ENCODE peak calls at places on chromosomes 7 and 10, in six cellular contexts. R is breast epithelium, Q is fibroblast of the conjunctiva, L is OCI-LY7, A is T-helper 9 cell, I is tibial artery. D is an unnamed sample.
A peak's percentile ranks its signal among the peaks of the same experiment; 100 is the strongest.

GRCh38 chr10:131928248-131929095 is 27.7 kb downstream of the PPP2R2D start:
- DNase-seq in R (no peak), Q (no peak), L (no peak), A (no peak), I (peak; percentile 13), D (no peak)

GRCh38 chr10:17335065-17335464 is 107.0 kb downstream of the VIM start:
- DNase-seq in R (no peak), Q (peak; percentile 30), L (no peak), A (no peak), I (no peak), D (no peak)

GRCh38 chr10:571643-572042 is 117.8 kb downstream of the DIP2C start:
- DNase-seq in R (no peak), Q (peak; percentile 51), L (no peak), A (no peak), I (no peak), D (no peak)

GRCh38 chr7:48718731-48719387 is 205.5 kb upstream of the CDC14C start:
- DNase-seq in R (no peak), Q (no peak), L (no peak), A (no peak), I (no peak), D (no peak)

GRCh38 chr7:155131090-155131489 is 61.0 kb downstream of the HTR5A start:
- DNase-seq in R (no peak), Q (no peak), L (no peak), A (no peak), I (no peak), D (no peak)

GRCh38 chr7:22357311-22358175 is 589 bp upstream of the RAPGEF5 start:
- DNase-seq in R (no peak), Q (no peak), L (no peak), A (no peak), I (no peak), D (no peak)

GRCh38 chr10:74924251-74924954 is 98.0 kb downstream of the KAT6B start:
- DNase-seq in R (no peak), Q (peak; percentile 89), L (no peak), A (no peak), I (no peak), D (peak; percentile 44)

GRCh38 chr10:43252166-43252784 is 14.6 kb downstream of the RASGEF1A start:
- DNase-seq in R (peak; percentile 38), Q (no peak), L (no peak), A (no peak), I (peak; percentile 49), D (no peak)

GRCh38 chr7:73995330-73995729 is 32.6 kb upstream of the ELN start:
- DNase-seq in R (no peak), Q (no peak), L (no peak), A (no peak), I (peak; percentile 83), D (no peak)

GRCh38 chr7:157233677-157234076 is 95.0 kb downstream of the UBE3C start:
- DNase-seq in R (no peak), Q (no peak), L (no peak), A (no peak), I (no peak), D (no peak)

GRCh38 chr7:12062062-12062461 is 149.0 kb upstream of the TMEM106B start:
- DNase-seq in R (no peak), Q (no peak), L (no peak), A (no peak), I (no peak), D (peak; percentile 64)

GRCh38 chr10:63536678-63537077 is 15.5 kb downstream of the REEP3 start:
- DNase-seq in R (no peak), Q (no peak), L (no peak), A (no peak), I (no peak), D (no peak)

GRCh38 chr10:31166606-31167005 is 134.9 kb upstream of the ZNF438 start:
- DNase-seq in R (no peak), Q (no peak), L (no peak), A (no peak), I (no peak), D (no peak)

D was measured in SK-MEL-5.